ENCODE peak calls at places on chromosome 11, in nine cellular contexts. Y, H, M, Q, G, L, Z, X and I are unnamed samples.

GRCh38 chr11:123161386-123161785 is 33.7 kb downstream of the CLMP start:
- DNase-seq in Z (peak), G (peak), X (no peak), M (no peak), Q (no peak), L (no peak), Y (no peak), H (no peak), I (no peak)

GRCh38 chr11:68948948-68949347 is 31.8 kb downstream of the MRGPRD start:
- DNase-seq in Z (no peak), L (no peak), G (no peak), X (no peak), M (no peak), Y (no peak), Q (no peak), H (no peak), I (no peak)

GRCh38 chr11:8283510-8284272 is 20.0 kb upstream of the LMO1 start:
- DNase-seq in G (no peak), Q (no peak), L (no peak), Y (no peak), Z (no peak), H (no peak), X (peak), M (no peak), I (no peak)

GRCh38 chr11:77250881-77251640 is 50.4 kb downstream of the GDPD4 start:
- DNase-seq in Y (no peak), L (no peak), Q (no peak), H (no peak), G (peak), M (no peak), X (no peak), Z (peak), I (no peak)

GRCh38 chr11:33598426-33599069 is 102.1 kb downstream of the C11orf91 start:
- DNase-seq in L (no peak), Q (no peak), H (no peak), Z (no peak), X (peak), M (no peak), G (no peak), Y (peak), I (no peak)

GRCh38 chr11:130601141-130601540 is 152.7 kb downstream of the ADAMTS15 start:
- DNase-seq in Q (no peak), G (peak), M (no peak), X (peak), Y (peak), H (peak), L (no peak), Z (peak), I (no peak)

GRCh38 chr11:78607691-78608090 is 33.0 kb upstream of the NARS2 start:
- DNase-seq in Z (no peak), H (no peak), L (no peak), Q (no peak), Y (no peak), X (no peak), M (no peak), G (no peak), I (no peak)

GRCh38 chr11:12086271-12087074 is 23.9 kb upstream of the MICAL2 start:
- DNase-seq in M (no peak), X (no peak), L (no peak), Z (peak), H (peak), G (peak), Q (peak), Y (no peak), I (no peak)

GRCh38 chr11:31986201-31986889 is 104.5 kb upstream of the RCN1 start:
- DNase-seq in H (no peak), X (no peak), M (no peak), Y (no peak), Q (no peak), Z (no peak), G (no peak), L (no peak), I (no peak)

GRCh38 chr11:86818466-86819282 is 18.3 kb downstream of the PRSS23 start:
- DNase-seq in X (no peak), L (no peak), Q (peak), Y (peak), H (peak), Z (peak), M (peak), G (peak), I (no peak)

GRCh38 chr11:123511037-123511870 is 81.2 kb downstream of the GRAMD1B start:
- DNase-seq in L (peak), M (peak), H (peak), Y (peak), X (peak), Z (peak), Q (peak), G (peak), I (peak)

GRCh38 chr11:10488581-10489443 is 33.7 kb downstream of the AMPD3 start:
- DNase-seq in Z (no peak), G (no peak), M (no peak), L (no peak), X (peak), Y (peak), Q (no peak), H (no peak), I (no peak)

GRCh38 chr11:12220305-12220704 is 109.9 kb downstream of the MICAL2 start:
- DNase-seq in Q (no peak), Z (peak), Y (no peak), H (no peak), L (no peak), G (peak), M (no peak), X (no peak), I (no peak)

GRCh38 chr11:62497132-62497915 is 49.3 kb downstream of the AHNAK start:
- DNase-seq in G (peak), L (no peak), Q (peak), Y (peak), Z (peak), M (no peak), X (peak), H (peak), I (no peak)

GRCh38 chr11:61985863-61986262 is 18.4 kb upstream of the FTH1 start:
- DNase-seq in Y (no peak), G (no peak), X (no peak), Q (no peak), H (no peak), M (no peak), Z (peak), L (no peak), I (no peak)

GRCh38 chr11:8910662-8911039 is 338 bp upstream of the AKIP1 start:
- DNase-seq in H (no peak), Y (no peak), Q (no peak), G (no peak), M (no peak), L (no peak), X (no peak), Z (no peak), I (no peak)

GRCh38 chr11:34251640-34251980 is 106.2 kb downstream of the ABTB2 start:
- DNase-seq in H (peak), Q (no peak), Y (no peak), G (peak), L (no peak), X (no peak), M (no peak), Z (peak), I (no peak)

GRCh38 chr11:129862123-129862522 is 33.3 kb downstream of the NFRKB start:
- DNase-seq in Z (no peak), Q (peak), X (peak), H (no peak), Y (no peak), G (no peak), L (no peak), M (no peak), I (no peak)

GRCh38 chr11:121946514-121946913 is 169.5 kb downstream of the BLID start:
- DNase-seq in Y (no peak), Q (no peak), G (no peak), H (no peak), M (no peak), L (no peak), Z (no peak), X (no peak), I (no peak)

GRCh38 chr11:35362571-35362980 is 56.8 kb downstream of the SLC1A2 start:
- DNase-seq in Q (no peak), H (peak), M (no peak), Y (no peak), G (no peak), L (no peak), Z (no peak), X (no peak), I (no peak)

GRCh38 chr11:83908457-83908856 is 622.3 kb upstream of the CCDC90B start:
- DNase-seq in Z (no peak), X (no peak), Y (no peak), L (no peak), G (no peak), Q (no peak), H (no peak), M (no peak), I (no peak)

GRCh38 chr11:66268953-66269906 is 791 bp downstream of the RAB1B start:
- DNase-seq in M (no peak), Q (peak), Y (peak), X (peak), Z (peak), L (no peak), G (peak), H (peak), I (peak)

DNA sequence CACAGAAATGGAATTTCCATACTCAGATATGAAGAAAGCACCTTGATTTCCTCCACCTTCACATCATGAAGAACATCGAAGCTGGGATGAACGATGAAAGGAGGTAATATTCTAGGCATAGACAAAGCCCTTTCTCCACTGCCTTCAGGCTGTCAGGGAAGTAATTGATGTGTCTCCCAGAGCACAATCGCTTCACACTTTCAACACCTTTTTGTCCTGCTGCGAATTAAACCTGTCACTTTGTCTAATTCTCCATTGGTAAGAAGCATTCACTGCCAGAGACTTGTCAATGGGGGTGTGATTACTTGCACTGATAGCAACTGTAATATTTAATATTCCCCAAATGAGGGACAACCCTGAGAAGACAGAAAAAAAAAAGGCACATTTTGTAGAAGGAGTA is 260.1 kb downstream of the ETS1 start:
- DNase-seq in G (no peak), Y (no peak), H (no peak), Q (no peak), L (no peak), X (no peak), Z (no peak), M (no peak), I (no peak)
- H3K4me3 ChIP-seq in G (no peak), Y (no peak), H (no peak), Q (no peak), L (no peak), X (no peak), Z (no peak), M (no peak), I (no peak)

DNA sequence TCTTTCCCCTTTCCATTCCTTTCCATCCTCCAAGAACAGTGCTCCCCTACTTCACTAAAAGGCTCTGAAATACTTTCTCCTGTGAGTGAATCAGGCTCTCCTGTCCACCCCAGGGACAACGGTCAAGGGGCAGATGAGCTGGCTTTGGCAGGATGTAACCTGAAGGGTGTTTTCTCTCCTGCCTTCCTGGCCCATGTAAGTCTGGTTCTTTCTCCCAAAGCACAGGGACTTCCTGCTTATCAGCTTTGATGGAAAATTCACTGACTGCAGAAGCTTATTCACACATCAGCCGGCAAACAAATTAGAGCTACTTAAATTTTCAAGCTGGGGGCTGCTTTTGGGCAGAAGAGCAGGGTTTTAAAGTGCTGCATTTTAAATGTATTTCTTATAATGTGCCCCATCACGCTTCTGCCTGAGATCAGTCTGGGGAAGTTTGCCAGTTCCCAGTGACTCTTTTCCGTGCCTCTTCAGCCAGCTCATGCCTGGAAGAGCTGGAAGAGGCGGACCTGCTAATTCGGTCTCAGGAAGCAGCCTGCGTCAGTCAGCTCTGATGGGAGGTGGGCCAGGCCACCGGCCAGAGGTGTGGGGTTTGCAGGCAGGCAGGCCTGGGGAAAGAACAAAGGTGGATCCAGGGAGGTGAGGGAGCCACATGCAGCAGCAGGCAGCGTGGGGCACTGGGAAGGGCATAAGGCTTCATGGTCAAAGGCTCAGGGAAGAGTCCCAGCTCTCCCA is 140.3 kb upstream of the TBCEL start:
- DNase-seq in Z (peak), G (peak), M (no peak), X (peak), H (peak), Q (no peak), L (no peak), Y (no peak), I (no peak)
- H3K4me3 ChIP-seq in Z (no peak), G (no peak), M (no peak), X (no peak), H (no peak), Q (no peak), L (no peak), Y (no peak), I (no peak)

DNA sequence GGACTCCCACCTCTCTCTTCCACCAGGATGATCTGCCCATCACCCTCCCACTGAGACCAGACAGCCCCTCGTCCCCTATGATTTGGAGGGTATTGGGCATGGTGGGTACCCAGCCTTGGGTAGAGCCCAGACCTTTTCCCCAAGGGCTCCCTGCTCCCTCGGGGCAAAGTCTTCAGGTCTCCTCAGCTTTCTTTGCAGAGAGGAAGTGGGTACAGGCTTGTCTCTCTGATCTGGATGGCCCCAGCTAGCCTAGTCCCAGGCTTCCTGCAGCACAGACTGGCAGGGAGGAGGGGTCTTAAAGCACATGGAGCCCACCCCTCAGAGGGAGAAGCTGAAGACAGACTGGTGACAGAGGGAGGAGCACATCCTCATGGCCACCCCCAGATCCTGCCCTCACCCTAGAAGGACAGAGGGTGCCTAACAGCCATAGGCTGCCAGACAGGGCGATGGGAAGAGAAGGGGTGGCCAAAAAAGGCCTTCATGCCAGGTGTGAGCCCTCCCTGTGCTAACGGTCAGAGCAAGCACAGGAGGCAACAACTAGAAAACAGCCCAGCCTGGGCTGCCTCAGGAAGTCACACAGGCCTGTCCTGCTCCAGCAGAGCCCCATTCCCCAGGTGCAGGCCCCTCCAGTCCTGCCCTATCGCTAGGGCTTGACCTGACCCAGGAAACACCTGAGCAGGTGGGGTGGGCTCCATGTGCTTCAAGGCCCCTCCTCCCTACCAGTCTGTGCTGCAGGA is 30.4 kb downstream of the SLC22A12 start:
- DNase-seq in H (no peak), X (no peak), L (no peak), G (no peak), Y (no peak), Z (no peak), Q (no peak), M (no peak), I (no peak)
- H3K4me3 ChIP-seq in H (no peak), X (no peak), L (no peak), G (no peak), Y (no peak), Z (no peak), Q (no peak), M (no peak), I (no peak)

GRCh38 chr11:117313828-117314768 is 2.0 kb downstream of the BACE1 start:
- DNase-seq in X (no peak), G (no peak), Z (no peak), H (no peak), Q (no peak), L (no peak), M (no peak), Y (no peak), I (no peak)
- H3K4me3 ChIP-seq in X (peak), G (peak), Z (peak), H (peak), Q (no peak), L (no peak), M (no peak), Y (no peak), I (no peak)

GRCh38 chr11:119338318-119338890 is 2.3 kb downstream of the C1QTNF5 start:
- DNase-seq in Z (peak), X (peak), M (peak), H (peak), Q (peak), G (peak), Y (peak), L (no peak), I (no peak)

GRCh38 chr11:119337581-119338317 is 2.9 kb downstream of the C1QTNF5 start:
- DNase-seq in H (peak), Z (peak), Y (no peak), Q (no peak), L (no peak), X (peak), G (peak), M (no peak), I (no peak)

GRCh38 chr11:119341222-119342022 is 739 bp upstream of the C1QTNF5 start:
- DNase-seq in X (peak), M (no peak), Y (no peak), H (no peak), L (no peak), Q (no peak), Z (no peak), G (no peak), I (no peak)

GRCh38 chr11:119340335-119341221 is at the start of gene C1QTNF5:
- DNase-seq in M (no peak), Z (peak), Q (no peak), L (no peak), Y (no peak), H (peak), G (peak), X (peak), I (peak)

GRCh38 chr11:119339581-119340334 is 925 bp downstream of the C1QTNF5 start:
- DNase-seq in M (no peak), X (peak), Q (no peak), Y (no peak), G (peak), H (peak), Z (peak), L (no peak), I (no peak)
- H3K4me3 ChIP-seq in M (no peak), X (peak), Q (peak), Y (no peak), G (peak), H (peak), Z (peak), L (peak), I (peak)

GRCh38 chr11:119342023-119342300 is 1.3 kb upstream of the C1QTNF5 start:
- DNase-seq in Z (no peak), H (no peak), L (no peak), X (no peak), Q (no peak), G (no peak), Y (no peak), M (no peak), I (peak)

GRCh38 chr11:119336744-119337469 is 2.6 kb downstream of the RNF26 start:
- DNase-seq in Y (no peak), Z (no peak), H (no peak), Q (no peak), G (no peak), X (peak), M (no peak), L (no peak), I (no peak)

GRCh38 chr11:119335655-119336543 is 1.6 kb downstream of the RNF26 start:
- DNase-seq in Z (no peak), L (no peak), M (no peak), X (peak), G (no peak), Q (no peak), H (no peak), Y (no peak), I (no peak)

GRCh38 chr11:119342362-119343130 is 1.9 kb upstream of the C1QTNF5 start:
- DNase-seq in M (no peak), L (no peak), Q (no peak), X (peak), G (no peak), Z (no peak), Y (no peak), H (no peak), I (peak)

DNA sequence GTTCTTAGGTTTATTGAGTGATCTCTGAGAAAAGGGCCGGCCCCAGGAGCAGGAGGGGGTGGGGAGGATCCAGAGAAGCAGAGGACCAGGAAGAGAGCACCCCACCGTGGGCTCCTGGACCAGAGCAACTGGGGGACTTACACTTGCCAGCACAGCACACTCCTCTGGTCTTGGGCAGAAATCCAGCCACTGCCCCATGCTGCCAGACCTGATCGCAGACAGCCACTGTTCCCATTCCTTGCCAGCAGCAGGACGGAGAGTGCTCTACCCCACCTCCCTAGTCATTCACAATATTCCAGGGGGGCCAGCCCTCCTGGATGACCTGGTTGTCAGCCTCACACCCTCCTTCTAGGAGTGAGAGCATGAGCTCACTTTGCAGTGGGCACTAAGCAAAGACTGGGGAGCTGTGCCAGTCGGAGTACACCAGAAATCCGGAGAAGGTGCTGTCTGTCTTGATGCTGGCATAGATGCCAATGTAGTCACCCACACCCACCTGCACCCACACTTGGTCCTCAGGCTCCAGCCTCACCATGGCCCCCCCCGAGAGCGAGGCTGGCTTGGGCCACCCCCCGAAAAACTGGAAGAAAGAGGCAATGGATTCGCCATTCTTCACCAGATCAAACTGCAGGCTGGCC is 1.6 kb downstream of the C1QTNF5 start:
- DNase-seq in L (no peak), X (peak), M (no peak), Y (no peak), Z (no peak), G (no peak), Q (no peak), H (peak), I (no peak)
- H3K4me3 ChIP-seq in L (peak), X (no peak), M (no peak), Y (no peak), Z (no peak), G (peak), Q (no peak), H (peak), I (no peak)